ENCODE peak calls at places on chromosomes 6 and 20, in four cellular contexts. One of them, this sample, is unnamed.

GRCh38 chr20:58630063-58630462 is 21.0 kb upstream of the STX16 start:
- DNase-seq in BJ: no peak
- DNase-seq in lower lobe of right lung: no peak
- DNase-seq in pancreas: no peak
- DNase-seq in this sample: peak

GRCh38 chr6:129329677-129330076 is 380.3 kb downstream of the ARHGAP18 start:
- DNase-seq in lower lobe of right lung: no peak
- DNase-seq in BJ: no peak
- DNase-seq in pancreas: no peak
- DNase-seq in this sample: no peak

GRCh38 chr6:54260025-54260424 is 48.2 kb upstream of the TINAG start:
- DNase-seq in BJ: no peak
- DNase-seq in lower lobe of right lung: no peak
- DNase-seq in pancreas: no peak
- DNase-seq in this sample: no peak

GRCh38 chr6:17417817-17418216 is 24.4 kb downstream of the CAP2 start:
- DNase-seq in pancreas: no peak
- DNase-seq in lower lobe of right lung: no peak
- DNase-seq in BJ: peak
- DNase-seq in this sample: peak

GRCh38 chr20:16222859-16223411 is 350.3 kb downstream of the KIF16B start:
- DNase-seq in BJ: no peak
- DNase-seq in lower lobe of right lung: no peak
- DNase-seq in pancreas: no peak
- DNase-seq in this sample: no peak

GRCh38 chr6:167543602-167544506 is 219.0 kb downstream of the TTLL2 start:
- DNase-seq in lower lobe of right lung: no peak
- DNase-seq in BJ: no peak
- DNase-seq in pancreas: no peak
- DNase-seq in this sample: no peak

GRCh38 chr20:63698739-63699465 is 2.5 kb downstream of the TNFRSF6B start:
- DNase-seq in lower lobe of right lung: peak
- DNase-seq in pancreas: peak
- DNase-seq in BJ: peak
- DNase-seq in this sample: peak

GRCh38 chr6:166203641-166204222 is 36.1 kb upstream of the TBXT start:
- DNase-seq in pancreas: no peak
- DNase-seq in lower lobe of right lung: no peak
- DNase-seq in BJ: no peak
- DNase-seq in this sample: no peak

GRCh38 chr20:8305449-8305978 is 173.4 kb downstream of the PLCB1 start:
- DNase-seq in pancreas: peak
- DNase-seq in lower lobe of right lung: peak
- DNase-seq in BJ: no peak
- DNase-seq in this sample: peak

GRCh38 chr20:49657118-49657901 is 56.4 kb downstream of the B4GALT5 start:
- DNase-seq in BJ: peak
- DNase-seq in pancreas: no peak
- DNase-seq in lower lobe of right lung: no peak
- DNase-seq in this sample: no peak

GRCh38 chr20:35007891-35008290 is 52.2 kb downstream of the MYH7B start:
- DNase-seq in pancreas: peak
- DNase-seq in BJ: no peak
- DNase-seq in lower lobe of right lung: no peak
- DNase-seq in this sample: no peak

GRCh38 chr6:157211603-157212455 is 111.5 kb downstream of the TMEM242 start:
- DNase-seq in BJ: no peak
- DNase-seq in lower lobe of right lung: no peak
- DNase-seq in pancreas: no peak
- DNase-seq in this sample: no peak

GRCh38 chr6:41937881-41938574 is 3.6 kb downstream of the CCND3 start:
- DNase-seq in lower lobe of right lung: no peak
- DNase-seq in pancreas: no peak
- DNase-seq in BJ: no peak
- DNase-seq in this sample: no peak

GRCh38 chr6:17156112-17156921 is 54.5 kb downstream of the STMND1 start:
- DNase-seq in lower lobe of right lung: no peak
- DNase-seq in BJ: peak
- DNase-seq in pancreas: peak
- DNase-seq in this sample: peak

GRCh38 chr6:105509506-105510331 is 106.8 kb upstream of the PREP start:
- DNase-seq in pancreas: no peak
- DNase-seq in BJ: no peak
- DNase-seq in lower lobe of right lung: no peak
- DNase-seq in this sample: no peak

GRCh38 chr6:106749611-106750010 is 120.2 kb downstream of the QRSL1 start:
- DNase-seq in lower lobe of right lung: no peak
- DNase-seq in BJ: no peak
- DNase-seq in pancreas: no peak
- DNase-seq in this sample: peak

GRCh38 chr20:1313236-1313964 is 15.5 kb downstream of the SDCBP2 start:
- DNase-seq in pancreas: peak
- DNase-seq in BJ: no peak
- DNase-seq in lower lobe of right lung: peak
- DNase-seq in this sample: peak

GRCh38 chr6:134340574-134340973 is 22.7 kb upstream of the SGK1 start:
- DNase-seq in BJ: no peak
- DNase-seq in lower lobe of right lung: no peak
- DNase-seq in pancreas: no peak
- DNase-seq in this sample: no peak

GRCh38 chr6:39834278-39834677 is 42.1 kb downstream of the DAAM2 start:
- DNase-seq in BJ: no peak
- DNase-seq in pancreas: no peak
- DNase-seq in lower lobe of right lung: no peak
- DNase-seq in this sample: no peak

GRCh38 chr6:98824163-98824906 is 10.0 kb upstream of the POU3F2 start:
- DNase-seq in lower lobe of right lung: no peak
- DNase-seq in BJ: no peak
- DNase-seq in pancreas: no peak
- DNase-seq in this sample: no peak

GRCh38 chr20:19419420-19419819 is 207.0 kb downstream of the SLC24A3 start:
- DNase-seq in pancreas: no peak
- DNase-seq in BJ: no peak
- DNase-seq in lower lobe of right lung: no peak
- DNase-seq in this sample: no peak

GRCh38 chr6:18514180-18514579 is 127.0 kb downstream of the RNF144B start:
- DNase-seq in pancreas: no peak
- DNase-seq in lower lobe of right lung: no peak
- DNase-seq in BJ: no peak
- DNase-seq in this sample: no peak

GRCh38 chr6:84764332-84765049 is at the start of gene TBX18:
- DNase-seq in BJ: peak
- DNase-seq in pancreas: peak
- DNase-seq in lower lobe of right lung: peak
- DNase-seq in this sample: peak

GRCh38 chr6:162580619-162581018 is 146.9 kb downstream of the PRKN start:
- DNase-seq in lower lobe of right lung: no peak
- DNase-seq in pancreas: no peak
- DNase-seq in BJ: no peak
- DNase-seq in this sample: no peak
- TF ChIP-seq CTCF in lower lobe of right lung: no peak
- TF ChIP-seq CTCF in pancreas: no peak
- TF ChIP-seq CTCF in BJ: no peak
- TF ChIP-seq CTCF in this sample: no peak

DNA sequence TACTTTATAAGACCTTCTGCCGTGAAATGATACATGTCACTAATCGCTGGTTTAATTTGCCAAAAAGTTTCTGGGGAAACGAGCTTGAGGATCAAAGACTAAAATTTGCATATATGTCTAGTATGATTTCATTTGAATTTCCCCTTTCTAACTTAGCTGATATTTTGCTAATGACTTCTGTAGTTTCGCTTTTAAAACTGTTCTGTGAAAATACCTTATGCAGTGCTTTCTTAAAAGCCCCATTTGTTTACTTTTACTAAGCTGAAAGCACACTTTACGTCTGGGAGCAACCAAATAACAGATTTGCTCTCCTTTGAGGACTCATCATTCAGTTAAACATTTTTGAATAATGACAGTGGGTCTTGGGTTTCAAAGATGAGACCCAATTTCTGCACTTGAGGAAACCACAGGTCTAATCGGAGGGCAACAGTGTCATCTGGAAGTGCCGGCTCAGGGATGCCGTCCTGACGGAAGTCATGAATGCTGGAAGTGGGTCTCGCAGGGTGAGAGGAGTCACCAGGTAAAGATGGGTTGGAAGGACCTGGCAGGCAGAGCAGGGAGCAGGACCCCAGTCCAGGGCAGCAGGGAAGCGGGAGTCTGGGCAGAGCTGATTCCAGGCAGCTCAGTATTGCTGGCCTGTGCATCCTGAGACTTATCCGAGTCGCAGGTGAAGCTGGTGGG is 33.2 kb downstream of the PLEKHG1 start:
- DNase-seq in BJ: no peak
- DNase-seq in lower lobe of right lung: no peak
- DNase-seq in pancreas: no peak
- DNase-seq in this sample: no peak
- H3K4me3 ChIP-seq in BJ: no peak
- H3K4me3 ChIP-seq in lower lobe of right lung: peak
- H3K4me3 ChIP-seq in pancreas: no peak
- H3K4me3 ChIP-seq in this sample: no peak

DNA sequence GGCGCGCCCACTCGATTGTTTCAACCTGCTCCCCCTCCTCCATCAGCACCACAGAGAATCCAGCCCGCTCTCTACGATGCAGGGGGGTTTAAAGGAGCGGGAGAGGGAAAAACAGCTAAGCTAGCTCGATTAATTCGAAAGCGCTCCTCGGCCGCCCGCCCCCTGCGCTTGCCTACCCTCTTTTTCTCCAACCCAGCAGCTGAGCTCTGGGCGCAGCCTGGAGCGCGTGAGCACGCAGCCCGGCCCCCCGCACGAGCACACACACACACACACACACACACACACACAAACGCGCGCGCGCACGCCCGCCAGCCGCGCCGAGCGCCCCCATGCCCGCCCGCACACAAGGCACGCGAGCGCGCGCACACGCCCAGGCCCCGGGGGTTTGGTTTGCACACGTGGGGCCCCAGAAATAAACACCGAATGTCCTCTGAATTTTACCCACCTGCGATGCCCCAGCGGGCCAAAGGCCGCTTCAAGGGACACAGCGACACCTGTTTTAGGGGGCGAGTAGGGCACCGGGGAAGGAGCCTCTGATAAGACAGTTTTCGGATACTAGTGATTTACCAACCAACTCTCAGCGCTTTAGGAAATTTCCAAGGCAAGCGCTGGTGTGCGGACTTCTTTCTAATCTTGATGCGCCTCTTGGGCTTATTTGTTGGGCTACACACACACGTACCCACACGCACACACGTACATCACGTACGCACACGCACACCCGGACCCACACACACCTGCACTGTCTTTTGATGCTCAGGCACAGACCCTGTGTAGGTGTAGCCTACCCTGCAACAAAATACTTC is 787 bp upstream of the NRN1 start:
- DNase-seq in lower lobe of right lung: no peak
- DNase-seq in BJ: no peak
- DNase-seq in pancreas: no peak
- DNase-seq in this sample: no peak
- TF ChIP-seq CTCF in lower lobe of right lung: peak
- TF ChIP-seq CTCF in BJ: no peak
- TF ChIP-seq CTCF in pancreas: no peak
- TF ChIP-seq CTCF in this sample: no peak

GRCh38 chr20:24985802-24986201 is 6.7 kb downstream of the APMAP start:
- DNase-seq in lower lobe of right lung: no peak
- DNase-seq in pancreas: no peak
- DNase-seq in BJ: no peak
- DNase-seq in this sample: no peak
- H3K4me3 ChIP-seq in lower lobe of right lung: no peak
- H3K4me3 ChIP-seq in pancreas: no peak
- H3K4me3 ChIP-seq in BJ: no peak
- H3K4me3 ChIP-seq in this sample: no peak

DNA sequence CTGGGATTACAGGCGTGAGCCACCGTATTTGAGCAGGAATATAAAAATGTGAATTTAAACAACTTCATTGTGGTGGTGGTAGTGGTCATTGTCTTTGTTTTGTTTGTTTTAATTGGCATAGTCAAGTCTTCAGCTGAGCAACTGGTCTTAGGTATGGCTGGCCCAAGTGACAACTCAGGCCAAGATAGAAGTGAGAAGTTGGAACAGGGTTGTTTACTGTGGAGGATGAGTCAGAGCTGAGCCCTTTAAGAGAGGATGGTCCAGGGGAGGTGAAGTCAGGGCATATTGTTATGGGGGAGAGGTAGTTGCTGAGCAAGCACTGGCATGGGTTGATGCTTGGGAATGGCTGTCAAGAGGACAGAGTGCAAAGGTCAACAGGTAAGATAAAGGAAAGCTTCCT is 308.2 kb downstream of the FARS2 start:
- DNase-seq in BJ: no peak
- DNase-seq in lower lobe of right lung: no peak
- DNase-seq in pancreas: no peak
- DNase-seq in this sample: peak
- TF ChIP-seq CTCF in BJ: no peak
- TF ChIP-seq CTCF in lower lobe of right lung: no peak
- TF ChIP-seq CTCF in pancreas: no peak
- TF ChIP-seq CTCF in this sample: no peak

GRCh38 chr20:39248851-39249485 is 286.8 kb downstream of the DHX35 start:
- DNase-seq in pancreas: no peak
- DNase-seq in lower lobe of right lung: no peak
- DNase-seq in BJ: no peak
- DNase-seq in this sample: no peak
- H3K4me3 ChIP-seq in pancreas: no peak
- H3K4me3 ChIP-seq in lower lobe of right lung: no peak
- H3K4me3 ChIP-seq in BJ: no peak
- H3K4me3 ChIP-seq in this sample: no peak

This sample was measured in epithelial cell of esophagus.